ENCODE peak calls at places on chromosomes 11 and 22, in six cellular contexts. C is K562, I is H1, M is SK-N-SH, D is GM12878, F is HepG2. H is an unnamed sample.

GRCh38 chr11:96313163-96313562 is 29.8 kb downstream of the MAML2 start:
- DNase-seq in M (no peak), F (no peak), I (no peak), C (no peak), D (no peak), H (no peak)

GRCh38 chr22:45208993-45209838 is 31.5 kb downstream of the KIAA0930 start:
- DNase-seq in M (peak), D (no peak), F (no peak), C (peak), I (peak), H (peak)

GRCh38 chr22:35337932-35338331 is 38.2 kb downstream of the TOM1 start:
- DNase-seq in I (no peak), C (peak), M (no peak), D (no peak), F (no peak), H (no peak)

GRCh38 chr11:125164422-125165110 is at the start of gene PKNOX2:
- DNase-seq in I (no peak), F (peak), M (peak), C (peak), D (no peak), H (peak)

GRCh38 chr11:61913699-61914395 is 3.5 kb downstream of the RAB3IL1 start:
- DNase-seq in D (no peak), M (peak), F (no peak), I (no peak), C (peak), H (no peak)

GRCh38 chr11:120520091-120520822 is 8.7 kb downstream of the GRIK4 start:
- DNase-seq in M (no peak), F (no peak), I (no peak), D (no peak), C (no peak), H (no peak)

GRCh38 chr22:25666308-25666707 is 75.7 kb upstream of the MYO18B start:
- DNase-seq in C (no peak), I (no peak), D (no peak), F (peak), M (no peak), H (no peak)

GRCh38 chr11:134939905-134940304 is 527.9 kb upstream of the B3GAT1 start:
- DNase-seq in D (no peak), F (peak), C (no peak), M (peak), I (no peak), H (no peak)

GRCh38 chr11:57646756-57647303 is 2.9 kb downstream of the YPEL4 start:
- DNase-seq in I (no peak), F (no peak), C (no peak), D (no peak), M (no peak), H (no peak)

GRCh38 chr11:102794382-102794781 is 3.6 kb downstream of the MMP1 start:
- DNase-seq in I (no peak), F (peak), D (no peak), M (peak), C (peak), H (peak)

GRCh38 chr22:38214248-38215056 is 12.7 kb downstream of the MAFF start:
- DNase-seq in F (no peak), C (peak), I (peak), M (peak), D (no peak), H (no peak)

GRCh38 chr22:31800065-31800464 is 46.2 kb downstream of the DEPDC5 start:
- DNase-seq in C (no peak), I (no peak), F (no peak), D (no peak), M (no peak), H (no peak)

GRCh38 chr11:20808328-20808727 is 138.9 kb downstream of the NELL1 start:
- DNase-seq in C (no peak), I (no peak), D (no peak), F (no peak), M (no peak), H (no peak)

GRCh38 chr11:103464420-103464819 is 355.2 kb downstream of the DYNC2H1 start:
- DNase-seq in M (no peak), D (no peak), I (no peak), C (no peak), F (no peak), H (no peak)

GRCh38 chr11:94417386-94417987 is 16.3 kb upstream of the GPR83 start:
- DNase-seq in F (peak), C (no peak), I (no peak), D (no peak), M (peak), H (no peak)

GRCh38 chr11:133163463-133164419 is 368.6 kb downstream of the OPCML start:
- DNase-seq in I (no peak), F (peak), D (peak), M (peak), C (peak), H (peak)

GRCh38 chr11:8652140-8652539 is 30.3 kb downstream of the TRIM66 start:
- DNase-seq in I (no peak), F (no peak), M (no peak), D (no peak), C (no peak), H (peak)

GRCh38 chr22:44445731-44446130 is 52.3 kb downstream of the RTL6 start:
- DNase-seq in D (no peak), I (no peak), F (no peak), C (no peak), M (no peak), H (no peak)

GRCh38 chr22:23248583-23248982 is 68.3 kb downstream of the BCR start:
- DNase-seq in D (no peak), F (peak), I (no peak), M (no peak), C (peak), H (no peak)

GRCh38 chr11:108672113-108672512 is 7.2 kb downstream of the DDX10 start:
- DNase-seq in I (no peak), C (no peak), M (no peak), D (no peak), F (no peak), H (no peak)

GRCh38 chr11:10534331-10534730 is 6.7 kb downstream of the RNF141 start:
- DNase-seq in C (no peak), M (no peak), F (no peak), D (no peak), I (no peak), H (no peak)

GRCh38 chr11:122706689-122707088 is 51.2 kb downstream of the UBASH3B start:
- DNase-seq in D (no peak), I (no peak), M (no peak), C (no peak), F (peak), H (no peak)

GRCh38 chr22:37457093-37457893 is 28.9 kb downstream of the MFNG start:
- DNase-seq in F (peak), I (peak), D (peak), M (peak), C (peak), H (peak)

GRCh38 chr11:8025123-8025522 is 38.0 kb downstream of the EIF3F start:
- DNase-seq in I (no peak), C (no peak), F (no peak), M (no peak), D (no peak), H (no peak)

GRCh38 chr11:27018902-27019544 is 21.6 kb upstream of the BBOX1 start:
- DNase-seq in F (no peak), I (no peak), M (no peak), C (no peak), D (no peak), H (no peak)

GRCh38 chr11:102345923-102346322 is 1.1 kb upstream of the BIRC2 start:
- DNase-seq in M (no peak), C (no peak), I (no peak), D (no peak), F (peak), H (peak)

GRCh38 chr11:46127150-46127638 is 5.9 kb upstream of the PHF21A start:
- DNase-seq in C (peak), F (peak), I (no peak), D (no peak), M (peak), H (peak)

GRCh38 chr11:36452231-36452630 is 57.8 kb downstream of the TRAF6 start:
- DNase-seq in C (no peak), D (no peak), F (no peak), I (no peak), M (no peak), H (no peak)

GRCh38 chr11:130115218-130115617 is 44.4 kb upstream of the ST14 start:
- DNase-seq in I (no peak), M (no peak), C (no peak), F (no peak), D (no peak), H (no peak)

GRCh38 chr11:2976289-2977063 is 15.7 kb downstream of the NAP1L4 start:
- DNase-seq in M (no peak), F (no peak), C (no peak), D (no peak), I (no peak), H (no peak)

GRCh38 chr11:2974272-2974671 is 17.9 kb downstream of the NAP1L4 start:
- DNase-seq in F (no peak), M (no peak), I (no peak), D (no peak), C (no peak), H (no peak)

GRCh38 chr11:2980168-2980840 is 11.8 kb downstream of the NAP1L4 start:
- DNase-seq in C (no peak), D (no peak), M (no peak), I (no peak), F (no peak), H (no peak)

GRCh38 chr11:2977113-2977512 is 15.0 kb downstream of the NAP1L4 start:
- DNase-seq in M (no peak), F (no peak), C (no peak), D (no peak), I (no peak), H (no peak)

DNA sequence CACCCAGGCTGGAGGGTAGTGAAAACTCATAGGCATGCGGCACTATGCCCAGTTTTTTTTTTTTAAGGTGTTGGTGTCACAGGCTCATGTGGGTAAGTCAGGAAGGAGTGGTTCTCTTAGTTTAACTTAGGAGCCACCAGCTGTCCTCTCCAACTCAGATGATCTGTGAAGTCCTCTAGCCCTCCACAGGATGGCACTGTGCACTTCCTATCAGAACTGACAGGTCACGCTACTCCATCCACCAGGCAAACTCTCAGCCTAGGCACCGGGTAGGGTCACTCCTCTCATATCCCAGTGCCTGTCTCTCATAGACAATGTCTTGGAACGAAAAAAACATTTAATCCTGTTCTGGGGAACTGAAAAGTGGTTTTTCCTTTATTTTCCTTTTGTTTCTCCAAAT is 16.5 kb downstream of the NAP1L4 start:
- DNase-seq in M (peak), I (no peak), C (peak), F (peak), D (no peak), H (peak)
- TF ChIP-seq CHD2 in M (no peak), I (no peak), C (no peak), F (no peak), D (no peak), H (no peak)

GRCh38 chr11:118849825-118850224 is 33.9 kb upstream of the CXCR5 start:
- DNase-seq in I (no peak), C (no peak), D (no peak), F (no peak), M (no peak), H (no peak)

GRCh38 chr11:118843518-118843917 is 40.2 kb upstream of the CXCR5 start:
- DNase-seq in I (no peak), M (no peak), D (no peak), C (no peak), F (no peak), H (no peak)

GRCh38 chr11:118842369-118842768 is 41.3 kb upstream of the CXCR5 start:
- DNase-seq in I (no peak), F (no peak), C (no peak), M (no peak), D (no peak), H (no peak)

GRCh38 chr11:118845369-118845768 is 38.3 kb upstream of the CXCR5 start:
- DNase-seq in M (no peak), I (no peak), F (no peak), C (peak), D (no peak), H (no peak)

GRCh38 chr11:118846181-118846946 is 37.3 kb upstream of the CXCR5 start:
- DNase-seq in M (no peak), F (no peak), I (no peak), C (peak), D (no peak), H (no peak)
- TF ChIP-seq CHD2 in M (no peak), F (no peak), I (no peak), C (no peak), D (no peak), H (no peak)

GRCh38 chr11:71955898-71956456 is 27.1 kb downstream of the RNF121 start:
- DNase-seq in D (no peak), C (no peak), F (no peak), I (no peak), M (no peak), H (no peak)
- TF ChIP-seq CHD2 in D (no peak), C (no peak), F (no peak), I (no peak), M (no peak), H (no peak)

DNA sequence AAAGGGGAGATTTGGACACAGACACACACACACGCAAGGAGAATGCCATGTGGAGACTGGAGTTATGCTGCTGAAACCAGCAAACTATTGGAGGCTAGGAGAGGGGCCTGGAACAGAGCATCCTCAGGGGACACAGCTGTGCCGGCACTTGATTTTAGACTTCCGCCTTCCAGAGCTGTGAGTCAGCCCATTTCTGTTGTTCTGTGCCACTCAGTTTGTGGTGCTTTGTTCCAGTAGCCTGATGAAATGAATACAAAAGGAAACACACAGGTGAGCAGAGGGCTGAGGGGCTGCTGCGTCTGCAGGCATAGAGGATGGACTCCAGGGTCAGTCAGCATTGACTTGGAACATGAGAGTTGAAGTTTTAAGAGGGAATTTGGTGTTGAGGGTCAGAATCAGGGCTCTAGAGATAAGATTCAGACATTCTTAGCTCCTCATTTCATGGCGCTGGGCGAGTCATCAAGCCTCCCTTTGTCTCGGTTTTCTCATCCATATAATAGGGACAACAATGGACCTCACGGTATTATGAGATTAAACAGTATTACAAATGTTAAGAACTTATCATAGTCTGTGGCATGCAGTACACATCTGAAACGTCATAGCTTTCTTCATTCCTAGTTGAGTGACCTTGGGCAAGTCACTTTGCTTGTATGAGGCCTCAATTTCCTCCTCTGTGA is 191.0 kb downstream of the MIAT start:
- DNase-seq in I (no peak), F (no peak), C (no peak), M (no peak), D (no peak), H (no peak)
- TF ChIP-seq CHD2 in I (no peak), F (no peak), C (no peak), M (no peak), D (no peak), H (no peak)

GRCh38 chr11:75072582-75072981 is 24.1 kb downstream of the OR2AT4 start:
- DNase-seq in D (no peak), C (no peak), M (no peak), F (peak), I (no peak), H (no peak)

GRCh38 chr11:75069473-75069872 is 27.2 kb downstream of the OR2AT4 start:
- DNase-seq in I (no peak), F (no peak), C (no peak), M (no peak), D (peak), H (no peak)

GRCh38 chr11:75077316-75077715 is 19.4 kb downstream of the OR2AT4 start:
- DNase-seq in I (no peak), M (no peak), C (no peak), D (no peak), F (no peak), H (no peak)

GRCh38 chr11:75078233-75078632 is 18.4 kb downstream of the OR2AT4 start:
- DNase-seq in M (no peak), F (no peak), C (no peak), I (no peak), D (no peak), H (no peak)

DNA sequence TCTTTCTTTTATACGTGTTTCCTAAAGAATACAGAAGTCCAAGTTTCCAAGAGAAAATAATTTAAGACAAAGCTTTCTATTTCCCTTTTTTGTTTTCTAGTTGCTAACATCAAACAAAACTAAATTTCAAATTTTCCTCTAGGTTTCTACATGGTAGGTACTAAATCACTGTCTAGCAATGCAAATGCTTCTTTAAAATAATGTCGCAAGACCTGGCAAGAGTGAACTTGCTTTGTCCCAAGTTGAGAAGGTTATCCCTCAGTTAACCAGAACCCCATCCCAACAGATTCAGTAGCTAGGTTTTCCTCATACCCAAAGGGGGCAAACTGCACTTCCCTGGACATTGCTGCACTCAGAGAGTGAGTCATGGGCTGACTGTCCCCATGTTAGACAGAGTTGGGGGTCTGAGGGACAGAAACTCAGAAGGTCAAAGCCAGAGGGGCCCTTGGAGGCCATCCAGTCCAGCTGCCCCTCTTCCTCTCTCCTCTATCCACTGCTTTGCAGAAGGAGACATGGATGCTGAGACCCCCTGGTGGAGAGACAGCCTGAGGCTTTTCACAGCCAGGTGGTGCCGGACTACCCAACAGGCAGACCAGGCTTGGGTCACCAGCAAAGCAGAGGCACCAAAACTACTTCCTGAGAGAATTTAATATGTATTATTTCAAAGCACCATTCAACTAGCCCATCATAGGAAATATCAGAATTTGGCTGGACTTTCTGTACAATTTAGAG is 23.1 kb downstream of the OR2AT4 start:
- DNase-seq in M (no peak), I (no peak), C (peak), D (no peak), F (peak), H (no peak)
- TF ChIP-seq CHD2 in M (no peak), I (no peak), C (no peak), D (no peak), F (no peak), H (no peak)

GRCh38 chr22:20749453-20749852 is 24.5 kb upstream of the SERPIND1 start:
- DNase-seq in C (no peak), I (no peak), F (no peak), D (no peak), M (no peak), H (no peak)

GRCh38 chr22:20752104-20752741 is 21.7 kb upstream of the SERPIND1 start:
- DNase-seq in D (no peak), F (no peak), M (no peak), I (no peak), C (no peak), H (no peak)

GRCh38 chr22:20750461-20751184 is 23.3 kb upstream of the SERPIND1 start:
- DNase-seq in D (peak), I (no peak), C (peak), F (no peak), M (no peak), H (peak)

GRCh38 chr22:20752873-20753272 is 21.0 kb upstream of the SERPIND1 start:
- DNase-seq in C (no peak), D (no peak), I (no peak), M (no peak), F (no peak), H (no peak)

GRCh38 chr22:20751185-20751851 is 22.6 kb upstream of the SERPIND1 start:
- DNase-seq in F (no peak), C (no peak), M (no peak), D (no peak), I (no peak), H (no peak)
- TF ChIP-seq CHD2 in F (no peak), C (no peak), M (no peak), D (no peak), I (no peak), H (no peak)

GRCh38 chr11:65808744-65809341 is 22.0 kb downstream of the OVOL1 start:
- DNase-seq in C (no peak), D (no peak), I (no peak), F (no peak), M (no peak), H (no peak)

GRCh38 chr11:65811764-65812475 is 21.8 kb upstream of the SNX32 start:
- DNase-seq in M (no peak), F (no peak), C (no peak), I (no peak), D (no peak), H (no peak)

GRCh38 chr11:65809496-65809895 is 22.6 kb downstream of the OVOL1 start:
- DNase-seq in I (no peak), F (no peak), C (no peak), D (no peak), M (no peak), H (no peak)

GRCh38 chr11:65806972-65807371 is 20.1 kb downstream of the OVOL1 start:
- DNase-seq in M (no peak), I (no peak), C (no peak), F (no peak), D (no peak), H (no peak)

DNA sequence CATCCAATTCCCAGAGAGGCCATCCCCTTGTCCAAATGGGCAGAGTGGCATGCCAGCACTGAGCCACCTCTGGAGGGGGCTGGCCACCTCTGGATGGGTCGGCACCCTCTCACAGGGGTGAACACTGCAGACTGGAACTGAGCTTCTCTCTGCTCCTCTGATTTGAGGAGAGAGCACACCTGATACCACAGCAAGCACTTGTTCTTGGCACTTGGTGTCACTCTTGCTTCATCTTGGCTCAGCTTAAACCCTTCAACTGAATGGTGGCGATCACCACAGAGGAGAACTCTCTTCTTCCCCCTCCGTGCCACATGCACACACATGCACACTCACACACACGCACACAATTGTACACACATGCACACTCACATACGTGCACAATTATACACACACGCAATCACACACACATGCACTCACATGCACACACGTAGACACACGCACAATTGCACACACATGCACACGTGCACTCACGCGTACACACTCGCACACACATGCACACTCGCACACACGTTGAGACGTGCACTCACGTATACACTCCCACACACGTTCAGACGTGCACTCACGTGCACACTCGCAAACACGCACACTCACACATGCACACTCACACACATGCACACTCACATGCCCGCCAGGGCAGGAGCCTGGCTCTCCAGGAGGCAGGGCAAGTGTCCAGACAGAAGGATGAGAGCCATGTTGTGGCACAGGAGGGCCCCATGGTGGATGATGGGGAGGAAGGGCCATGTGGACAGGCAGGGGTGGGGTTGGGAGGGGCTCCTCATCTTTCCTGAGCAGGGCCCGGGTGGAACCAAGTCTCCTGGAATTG is 23.4 kb downstream of the OVOL1 start:
- DNase-seq in F (peak), I (no peak), D (no peak), M (no peak), C (no peak), H (peak)
- TF ChIP-seq CHD2 in F (no peak), I (no peak), D (no peak), M (no peak), C (no peak), H (no peak)

H was measured in A549.